ENCODE peak calls at places on chromosomes 11 and 22, in eight cellular contexts. One of them, this sample, is unnamed. For H3K4me1, the result is how much of the 10 kb centered on the place peaks cover.

GRCh38 chr11:102564110-102564509 is 33.6 kb upstream of the MMP7 start:
- DNase-seq in hepatocyte: peak
- DNase-seq in CD8-positive, alpha-beta memory T cell: no peak
- DNase-seq in neuronal stem cell: no peak
- DNase-seq in A549: peak
- DNase-seq in tibial nerve: no peak
- DNase-seq in GM23338: no peak
- DNase-seq in sigmoid colon: no peak
- DNase-seq in this sample: no peak

GRCh38 chr11:69213315-69213714 is 57.6 kb downstream of the SMIM38 start:
- DNase-seq in hepatocyte: no peak
- DNase-seq in A549: no peak
- DNase-seq in neuronal stem cell: no peak
- DNase-seq in GM23338: no peak
- DNase-seq in sigmoid colon: peak
- DNase-seq in CD8-positive, alpha-beta memory T cell: peak
- DNase-seq in tibial nerve: no peak
- DNase-seq in this sample: no peak

GRCh38 chr11:112418438-112418837 is 157.8 kb upstream of the PLET1 start:
- DNase-seq in sigmoid colon: no peak
- DNase-seq in CD8-positive, alpha-beta memory T cell: no peak
- DNase-seq in GM23338: no peak
- DNase-seq in A549: no peak
- DNase-seq in neuronal stem cell: no peak
- DNase-seq in tibial nerve: no peak
- DNase-seq in hepatocyte: no peak
- DNase-seq in this sample: no peak

GRCh38 chr11:113684558-113684957 is 21.6 kb downstream of the TMPRSS5 start:
- DNase-seq in CD8-positive, alpha-beta memory T cell: no peak
- DNase-seq in tibial nerve: no peak
- DNase-seq in sigmoid colon: no peak
- DNase-seq in A549: no peak
- DNase-seq in hepatocyte: no peak
- DNase-seq in GM23338: no peak
- DNase-seq in neuronal stem cell: no peak
- DNase-seq in this sample: no peak

GRCh38 chr22:19772673-19773469 is 12.3 kb downstream of the TBX1 start:
- DNase-seq in tibial nerve: no peak
- DNase-seq in A549: no peak
- DNase-seq in hepatocyte: no peak
- DNase-seq in GM23338: no peak
- DNase-seq in neuronal stem cell: no peak
- DNase-seq in CD8-positive, alpha-beta memory T cell: no peak
- DNase-seq in sigmoid colon: no peak
- DNase-seq in this sample: peak

GRCh38 chr11:68314203-68314885 is 2.0 kb downstream of the LRP5 start:
- DNase-seq in GM23338: peak
- DNase-seq in sigmoid colon: no peak
- DNase-seq in neuronal stem cell: no peak
- DNase-seq in hepatocyte: no peak
- DNase-seq in tibial nerve: no peak
- DNase-seq in CD8-positive, alpha-beta memory T cell: no peak
- DNase-seq in A549: peak
- DNase-seq in this sample: peak

GRCh38 chr11:128669491-128669890 is 24.4 kb upstream of the FLI1 start:
- DNase-seq in sigmoid colon: no peak
- DNase-seq in neuronal stem cell: no peak
- DNase-seq in GM23338: no peak
- DNase-seq in A549: no peak
- DNase-seq in hepatocyte: no peak
- DNase-seq in CD8-positive, alpha-beta memory T cell: no peak
- DNase-seq in tibial nerve: no peak
- DNase-seq in this sample: no peak

GRCh38 chr11:60672255-60672654 is 27.2 kb upstream of the MS4A8 start:
- DNase-seq in A549: no peak
- DNase-seq in tibial nerve: no peak
- DNase-seq in neuronal stem cell: no peak
- DNase-seq in hepatocyte: no peak
- DNase-seq in CD8-positive, alpha-beta memory T cell: no peak
- DNase-seq in sigmoid colon: no peak
- DNase-seq in GM23338: no peak
- DNase-seq in this sample: no peak

GRCh38 chr11:123100378-123101085 is 38.6 kb upstream of the HSPA8 start:
- DNase-seq in hepatocyte: no peak
- DNase-seq in tibial nerve: no peak
- DNase-seq in sigmoid colon: peak
- DNase-seq in GM23338: peak
- DNase-seq in CD8-positive, alpha-beta memory T cell: no peak
- DNase-seq in A549: no peak
- DNase-seq in neuronal stem cell: no peak
- DNase-seq in this sample: no peak

GRCh38 chr11:67433536-67434394 is 3.7 kb downstream of the PTPRCAP start:
- DNase-seq in hepatocyte: no peak
- DNase-seq in A549: no peak
- DNase-seq in CD8-positive, alpha-beta memory T cell: no peak
- DNase-seq in tibial nerve: no peak
- DNase-seq in sigmoid colon: no peak
- DNase-seq in neuronal stem cell: no peak
- DNase-seq in GM23338: no peak
- DNase-seq in this sample: no peak

GRCh38 chr11:116657842-116658825 is 114.7 kb downstream of the BUD13 start:
- DNase-seq in tibial nerve: no peak
- DNase-seq in GM23338: no peak
- DNase-seq in hepatocyte: no peak
- DNase-seq in sigmoid colon: no peak
- DNase-seq in neuronal stem cell: no peak
- DNase-seq in A549: peak
- DNase-seq in CD8-positive, alpha-beta memory T cell: no peak
- DNase-seq in this sample: peak

GRCh38 chr11:113184498-113184897 is 129.9 kb upstream of the TTC12 start:
- DNase-seq in A549: peak
- DNase-seq in CD8-positive, alpha-beta memory T cell: no peak
- DNase-seq in sigmoid colon: no peak
- DNase-seq in tibial nerve: no peak
- DNase-seq in GM23338: no peak
- DNase-seq in neuronal stem cell: no peak
- DNase-seq in hepatocyte: peak
- DNase-seq in this sample: no peak

GRCh38 chr11:102437026-102437425 is 15.5 kb downstream of the TMEM123 start:
- DNase-seq in CD8-positive, alpha-beta memory T cell: no peak
- DNase-seq in hepatocyte: no peak
- DNase-seq in sigmoid colon: no peak
- DNase-seq in GM23338: no peak
- DNase-seq in neuronal stem cell: no peak
- DNase-seq in tibial nerve: no peak
- DNase-seq in A549: no peak
- DNase-seq in this sample: no peak

GRCh38 chr11:131894615-131895544 is 524.5 kb downstream of the NTM start:
- DNase-seq in sigmoid colon: no peak
- DNase-seq in GM23338: no peak
- DNase-seq in CD8-positive, alpha-beta memory T cell: no peak
- DNase-seq in A549: no peak
- DNase-seq in neuronal stem cell: no peak
- DNase-seq in hepatocyte: no peak
- DNase-seq in tibial nerve: no peak
- DNase-seq in this sample: no peak

GRCh38 chr11:28089378-28089777 is 18.6 kb downstream of the KIF18A start:
- DNase-seq in sigmoid colon: no peak
- DNase-seq in GM23338: no peak
- DNase-seq in hepatocyte: no peak
- DNase-seq in neuronal stem cell: no peak
- DNase-seq in A549: peak
- DNase-seq in CD8-positive, alpha-beta memory T cell: no peak
- DNase-seq in tibial nerve: no peak
- DNase-seq in this sample: no peak

GRCh38 chr11:72676874-72677341 is 2.7 kb upstream of the PDE2A start:
- DNase-seq in sigmoid colon: no peak
- DNase-seq in A549: peak
- DNase-seq in tibial nerve: peak
- DNase-seq in hepatocyte: peak
- DNase-seq in GM23338: peak
- DNase-seq in neuronal stem cell: peak
- DNase-seq in CD8-positive, alpha-beta memory T cell: peak
- DNase-seq in this sample: peak

GRCh38 chr11:108037211-108037610 is 28.5 kb downstream of the CUL5 start:
- DNase-seq in A549: no peak
- DNase-seq in hepatocyte: no peak
- DNase-seq in neuronal stem cell: no peak
- DNase-seq in GM23338: no peak
- DNase-seq in sigmoid colon: no peak
- DNase-seq in CD8-positive, alpha-beta memory T cell: no peak
- DNase-seq in tibial nerve: no peak
- DNase-seq in this sample: no peak

GRCh38 chr11:19394525-19395016 is 153.8 kb upstream of the E2F8 start:
- DNase-seq in sigmoid colon: no peak
- DNase-seq in GM23338: no peak
- DNase-seq in tibial nerve: no peak
- DNase-seq in hepatocyte: no peak
- DNase-seq in CD8-positive, alpha-beta memory T cell: no peak
- DNase-seq in neuronal stem cell: no peak
- DNase-seq in A549: no peak
- DNase-seq in this sample: no peak

GRCh38 chr11:75673977-75674582 is 5.2 kb upstream of the MAP6 start:
- DNase-seq in neuronal stem cell: no peak
- DNase-seq in CD8-positive, alpha-beta memory T cell: no peak
- DNase-seq in GM23338: peak
- DNase-seq in hepatocyte: no peak
- DNase-seq in sigmoid colon: no peak
- DNase-seq in A549: peak
- DNase-seq in tibial nerve: no peak
- DNase-seq in this sample: no peak

GRCh38 chr11:74306440-74307175 is 4.8 kb downstream of the P4HA3 start:
- DNase-seq in neuronal stem cell: no peak
- DNase-seq in A549: no peak
- DNase-seq in GM23338: no peak
- DNase-seq in hepatocyte: no peak
- DNase-seq in tibial nerve: no peak
- DNase-seq in sigmoid colon: no peak
- DNase-seq in CD8-positive, alpha-beta memory T cell: no peak
- DNase-seq in this sample: no peak

GRCh38 chr22:49353185-49353584 is 474.5 kb downstream of the BRD1 start:
- DNase-seq in CD8-positive, alpha-beta memory T cell: no peak
- DNase-seq in tibial nerve: no peak
- DNase-seq in sigmoid colon: no peak
- DNase-seq in neuronal stem cell: no peak
- DNase-seq in A549: no peak
- DNase-seq in hepatocyte: no peak
- DNase-seq in GM23338: no peak
- DNase-seq in this sample: no peak
- H3K4me1 ChIP-seq in CD8-positive, alpha-beta memory T cell: under half
- H3K4me1 ChIP-seq in tibial nerve: under half
- H3K4me1 ChIP-seq in sigmoid colon: under half
- H3K4me1 ChIP-seq in neuronal stem cell: under half
- H3K4me1 ChIP-seq in A549: under half
- H3K4me1 ChIP-seq in hepatocyte: under half
- H3K4me1 ChIP-seq in GM23338: under half
- H3K4me1 ChIP-seq in this sample: under half

GRCh38 chr11:65279713-65280459 is 18.1 kb downstream of the POLA2 start:
- DNase-seq in CD8-positive, alpha-beta memory T cell: peak
- DNase-seq in GM23338: no peak
- DNase-seq in A549: peak
- DNase-seq in sigmoid colon: peak
- DNase-seq in tibial nerve: no peak
- DNase-seq in neuronal stem cell: no peak
- DNase-seq in hepatocyte: peak
- DNase-seq in this sample: no peak
- H3K4me3 ChIP-seq in CD8-positive, alpha-beta memory T cell: no peak
- H3K4me3 ChIP-seq in GM23338: no peak
- H3K4me3 ChIP-seq in A549: no peak
- H3K4me3 ChIP-seq in sigmoid colon: no peak
- H3K4me3 ChIP-seq in tibial nerve: no peak
- H3K4me3 ChIP-seq in neuronal stem cell: no peak
- H3K4me3 ChIP-seq in hepatocyte: no peak
- H3K4me3 ChIP-seq in this sample: no peak

DNA sequence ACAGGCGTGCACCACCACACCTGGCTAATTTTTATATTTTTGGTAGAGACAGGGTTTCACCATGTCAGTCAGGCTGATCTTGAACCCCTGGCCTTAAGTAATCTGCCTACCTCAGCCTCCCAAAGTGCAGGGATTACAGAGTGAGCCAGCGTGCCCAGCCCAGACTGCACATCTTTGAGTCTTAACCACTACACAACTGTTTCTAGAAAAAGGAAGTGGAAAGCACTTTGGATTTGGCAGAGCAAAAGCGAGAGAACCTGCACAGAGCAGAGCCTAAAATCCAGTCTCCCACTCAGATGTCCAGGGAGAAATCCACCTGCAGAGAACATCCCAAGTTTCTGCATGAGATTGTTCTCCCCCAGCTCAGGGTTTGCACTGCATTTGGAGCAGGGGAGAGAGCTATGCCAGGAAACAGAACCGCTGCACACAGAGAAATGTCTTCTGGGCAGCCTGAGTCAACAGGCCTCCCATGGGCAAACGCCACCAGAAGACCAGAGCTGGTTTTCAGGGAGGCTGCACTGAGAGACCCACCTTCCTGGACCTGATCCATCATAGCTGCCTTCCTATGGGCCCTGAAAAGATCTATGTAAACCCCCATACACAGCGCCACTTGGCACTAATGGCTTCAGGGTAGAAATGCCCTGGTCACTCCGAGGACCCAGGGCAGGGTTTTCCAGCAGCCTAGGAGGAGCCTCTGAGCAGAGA is 54.0 kb downstream of the RPUSD4 start:
- DNase-seq in GM23338: no peak
- DNase-seq in neuronal stem cell: no peak
- DNase-seq in CD8-positive, alpha-beta memory T cell: no peak
- DNase-seq in hepatocyte: no peak
- DNase-seq in sigmoid colon: no peak
- DNase-seq in tibial nerve: no peak
- DNase-seq in A549: no peak
- DNase-seq in this sample: no peak
- H3K4me1 ChIP-seq in GM23338: under half
- H3K4me1 ChIP-seq in neuronal stem cell: half or more
- H3K4me1 ChIP-seq in CD8-positive, alpha-beta memory T cell: under half
- H3K4me1 ChIP-seq in hepatocyte: under half
- H3K4me1 ChIP-seq in sigmoid colon: under half
- H3K4me1 ChIP-seq in tibial nerve: under half
- H3K4me1 ChIP-seq in A549: under half
- H3K4me1 ChIP-seq in this sample: under half

DNA sequence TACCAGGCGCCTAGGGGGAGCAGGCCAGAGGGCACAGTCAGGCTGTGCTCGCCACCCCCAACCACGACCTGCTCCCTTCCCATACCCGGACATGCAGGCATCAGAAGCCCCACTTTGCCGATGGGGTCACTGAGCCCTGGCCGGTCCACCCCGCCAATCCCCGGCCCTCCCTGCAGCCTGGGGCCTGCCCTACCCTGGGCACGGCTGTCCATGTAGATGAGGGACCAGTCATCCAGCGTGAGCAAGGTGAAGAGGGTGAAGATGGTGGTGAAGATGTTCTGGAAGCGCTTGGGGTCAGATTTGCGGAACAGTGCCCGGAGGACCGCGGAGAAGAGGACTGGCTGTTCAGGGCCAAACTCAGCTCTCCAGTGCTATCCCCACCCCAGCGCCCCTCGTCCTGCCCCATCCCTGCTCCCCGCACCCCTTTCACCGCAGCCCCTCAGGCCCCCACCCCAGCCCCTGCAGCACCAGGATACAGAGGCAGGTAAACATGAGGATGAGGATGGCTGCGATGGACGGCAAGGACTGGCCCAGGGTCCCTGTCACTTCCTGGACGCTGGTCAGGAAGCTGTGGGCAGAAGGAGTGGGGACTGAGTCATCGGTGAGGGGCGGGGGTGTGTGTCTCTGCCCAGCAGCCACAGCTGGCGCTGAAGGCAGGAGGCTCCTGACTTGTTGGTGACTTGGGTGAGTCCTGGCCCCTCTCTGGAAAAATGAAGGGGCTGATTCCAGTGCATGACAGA is 5.5 kb downstream of the CATSPER1 start:
- DNase-seq in A549: peak
- DNase-seq in hepatocyte: no peak
- DNase-seq in sigmoid colon: no peak
- DNase-seq in GM23338: no peak
- DNase-seq in neuronal stem cell: no peak
- DNase-seq in tibial nerve: no peak
- DNase-seq in CD8-positive, alpha-beta memory T cell: no peak
- DNase-seq in this sample: no peak
- H3K4me3 ChIP-seq in A549: no peak
- H3K4me3 ChIP-seq in hepatocyte: no peak
- H3K4me3 ChIP-seq in sigmoid colon: no peak
- H3K4me3 ChIP-seq in GM23338: no peak
- H3K4me3 ChIP-seq in neuronal stem cell: no peak
- H3K4me3 ChIP-seq in tibial nerve: no peak
- H3K4me3 ChIP-seq in CD8-positive, alpha-beta memory T cell: no peak
- H3K4me3 ChIP-seq in this sample: no peak